ENCODE peak calls at places on chromosome 18, in eight cellular contexts. O is GM06990, Y is psoas muscle, A is OCI-LY7, C is cardiac muscle cell, I is DND-41, N is heart left ventricle, V is epithelial cell of proximal tubule. S is an unnamed sample.

GRCh38 chr18:59448546-59448945 is 89.5 kb upstream of the LMAN1 start:
- DNase-seq in C (no peak), V (no peak), Y (no peak), N (no peak), I (no peak), A (no peak), O (no peak), S (no peak)

GRCh38 chr18:58844871-58845270 is 19.8 kb upstream of the ZNF532 start:
- DNase-seq in V (no peak), N (no peak), C (no peak), Y (no peak), A (no peak), O (no peak), I (no peak), S (no peak)

GRCh38 chr18:13871701-13872100 is 43.6 kb downstream of the MC2R start:
- DNase-seq in Y (no peak), V (no peak), I (no peak), O (no peak), N (no peak), C (no peak), A (no peak), S (no peak)

GRCh38 chr18:13437034-13437433 is 218.5 kb downstream of the LDLRAD4 start:
- DNase-seq in V (no peak), Y (no peak), I (peak), C (no peak), N (no peak), O (no peak), A (no peak), S (no peak)

GRCh38 chr18:29271496-29271895 is 1094.6 kb upstream of the CDH2 start:
- DNase-seq in I (no peak), O (no peak), V (no peak), C (no peak), A (no peak), Y (no peak), N (no peak), S (no peak)

GRCh38 chr18:10441472-10441871 is 13.0 kb upstream of the APCDD1 start:
- DNase-seq in C (no peak), A (no peak), I (no peak), Y (no peak), O (no peak), V (no peak), N (no peak), S (no peak)

GRCh38 chr18:54359233-54359632 is 1.5 kb downstream of the C18orf54 start:
- DNase-seq in A (no peak), N (no peak), O (no peak), Y (no peak), C (no peak), V (no peak), I (no peak), S (no peak)

GRCh38 chr18:48862116-48862515 is 88.6 kb downstream of the SMAD7 start:
- DNase-seq in N (no peak), V (no peak), I (no peak), A (no peak), O (no peak), C (no peak), Y (no peak), S (no peak)

GRCh38 chr18:11955299-11956029 is 25.8 kb upstream of the IMPA2 start:
- DNase-seq in I (no peak), N (no peak), O (no peak), Y (peak), A (no peak), C (no peak), V (peak), S (no peak)

GRCh38 chr18:50341443-50341842 is 33.4 kb upstream of the SKA1 start:
- DNase-seq in I (no peak), V (no peak), O (no peak), C (no peak), N (no peak), Y (no peak), A (no peak), S (no peak)

DNA sequence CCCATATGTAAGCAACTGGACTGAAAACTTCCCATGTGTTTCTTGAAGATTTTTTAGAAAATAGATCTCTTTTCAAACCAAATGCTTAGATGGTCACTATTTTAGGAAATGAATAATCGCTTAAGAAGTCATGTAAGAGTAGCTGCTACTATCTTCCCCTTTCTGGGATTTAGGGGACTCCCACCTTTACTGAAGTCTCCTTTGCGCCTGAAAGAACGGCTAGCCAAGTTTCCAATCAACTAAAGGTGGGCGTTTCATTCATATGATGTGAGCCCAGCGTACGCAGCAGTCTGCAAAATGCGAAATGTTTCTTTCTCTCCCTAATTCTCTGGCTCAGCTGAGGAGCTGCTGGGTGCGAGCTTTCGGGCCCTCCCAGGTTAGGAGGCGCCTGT is 1.1 kb downstream of the DIPK1C start:
- DNase-seq in O (no peak), V (no peak), N (no peak), A (no peak), I (no peak), Y (no peak), C (no peak), S (no peak)
- H3K4me3 ChIP-seq in O (no peak), V (no peak), N (peak), A (no peak), I (no peak), Y (peak), C (peak), S (no peak)

DNA sequence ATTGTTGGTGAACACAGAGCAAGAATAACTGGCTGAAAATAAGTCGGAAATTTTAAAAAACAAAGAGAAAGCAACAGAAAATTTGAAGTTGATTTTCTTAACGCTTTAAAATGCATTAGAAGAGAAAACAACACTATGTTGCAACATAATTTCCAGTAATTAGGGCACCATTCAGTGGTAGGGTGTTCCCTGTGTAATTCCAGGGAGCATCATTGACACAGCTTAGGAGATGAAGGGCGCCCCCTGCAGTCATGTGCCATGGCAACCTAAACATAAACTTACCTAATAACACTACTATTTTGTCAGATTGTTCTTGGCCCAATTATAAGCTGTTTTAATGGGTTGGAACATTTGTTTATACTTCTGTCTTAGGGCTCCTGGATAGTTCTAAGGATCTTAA is 99.6 kb downstream of the DTNA start:
- DNase-seq in V (no peak), O (no peak), I (peak), N (peak), Y (peak), C (peak), A (no peak), S (peak)
- TF ChIP-seq CTCF in V (peak), O (peak), I (peak), N (no peak), Y (peak), C (peak), A (peak), S (peak)

GRCh38 chr18:22168360-22168921 is 948 bp upstream of the GATA6 start:
- DNase-seq in N (peak), A (no peak), V (no peak), I (no peak), C (peak), O (peak), Y (no peak), S (no peak)
- H3K4me3 ChIP-seq in N (peak), A (no peak), V (no peak), I (no peak), C (peak), O (no peak), Y (peak), S (no peak)

GRCh38 chr18:35378206-35378795 is 1.2 kb upstream of the ZNF396 start:
- DNase-seq in Y (no peak), N (no peak), O (no peak), I (no peak), V (no peak), C (no peak), A (no peak), S (no peak)

GRCh38 chr18:35376742-35377695 is at the start of gene ZNF396:
- DNase-seq in Y (peak), A (peak), O (peak), C (peak), N (peak), I (peak), V (no peak), S (peak)

GRCh38 chr18:35379421-35379820 is 2.3 kb upstream of the ZNF396 start:
- DNase-seq in Y (no peak), C (no peak), I (no peak), A (no peak), V (no peak), O (no peak), N (no peak), S (no peak)

GRCh38 chr18:35371412-35372195 is 5.5 kb downstream of the ZNF396 start:
- DNase-seq in I (no peak), N (no peak), C (no peak), V (no peak), Y (no peak), O (no peak), A (no peak), S (no peak)

GRCh38 chr18:35376393-35376741 is 770 bp downstream of the ZNF396 start:
- DNase-seq in C (no peak), O (no peak), N (peak), Y (peak), A (no peak), I (no peak), V (no peak), S (peak)
- TF ChIP-seq CTCF in C (no peak), O (no peak), N (no peak), Y (no peak), A (no peak), I (no peak), V (no peak), S (no peak)

GRCh38 chr18:63178526-63178880 is 141.1 kb downstream of the BCL2 start:
- DNase-seq in I (peak), V (no peak), A (no peak), O (no peak), N (peak), Y (peak), C (no peak), S (peak)
- H3K4me3 ChIP-seq in I (no peak), V (no peak), A (no peak), O (no peak), N (peak), Y (peak), C (no peak), S (no peak)

GRCh38 chr18:76722224-76723061 is 99.9 kb upstream of the ZNF236 start:
- DNase-seq in A (no peak), N (no peak), O (no peak), I (peak), C (no peak), Y (no peak), V (no peak), S (no peak)
- TF ChIP-seq CTCF in A (no peak), N (no peak), O (no peak), I (peak), C (no peak), Y (no peak), V (no peak), S (no peak)